ENCODE peak calls at places on chromosomes 7 and 10, in five cellular contexts. T is Peyer's patch; K is NAMALWA; B is stimulated activated CD4-positive, alpha-beta T cell treated with anti-CD3 and anti-CD28 coated beads, Interleukin-12 subunit alpha, Interleukin-12 subunit beta, amount 100 ng/mL, for 48 hours; Q is GDM1. A is an unnamed sample.

GRCh38 chr7:95509199-95509598 is 23.5 kb downstream of the ASB4 start:
- DNase-seq in T (no peak), K (no peak), B (no peak), Q (no peak), A (no peak)

GRCh38 chr10:31345886-31346285 is 26.9 kb downstream of the ZEB1 start:
- DNase-seq in T (no peak), K (no peak), B (no peak), Q (no peak), A (no peak)

GRCh38 chr7:29143698-29144203 is 2.6 kb downstream of the CPVL start:
- DNase-seq in T (no peak), K (no peak), B (no peak), Q (no peak), A (no peak)

GRCh38 chr7:44348300-44348699 is 22.9 kb upstream of the CAMK2B start:
- DNase-seq in T (no peak), K (peak; percentile 79), B (no peak), Q (no peak), A (peak; percentile 55)

GRCh38 chr7:139771001-139771956 is 6.5 kb downstream of the HIPK2 start:
- DNase-seq in T (no peak), K (no peak), B (no peak), Q (no peak), A (no peak)

GRCh38 chr7:156167417-156167807 is 355.1 kb upstream of the SHH start:
- DNase-seq in T (peak; percentile 38), K (no peak), B (no peak), Q (no peak), A (no peak)

GRCh38 chr10:50417906-50418697 is 166.8 kb upstream of the ASAH2 start:
- DNase-seq in T (peak; percentile 75), K (peak; percentile 77), B (peak; percentile 39), Q (peak; percentile 38), A (peak; percentile 74)

GRCh38 chr10:23021430-23021829 is 73.9 kb upstream of the MSRB2 start:
- DNase-seq in T (no peak), K (no peak), B (no peak), Q (no peak), A (no peak)

GRCh38 chr10:110142965-110143364 is 64.4 kb upstream of the MXI1 start:
- DNase-seq in T (no peak), K (no peak), B (no peak), Q (no peak), A (no peak)

GRCh38 chr7:106779877-106780276 is 85.2 kb upstream of the PIK3CG start:
- DNase-seq in T (peak; percentile 82), K (peak; percentile 52), B (no peak), Q (no peak), A (no peak)

GRCh38 chr7:154867068-154867467 is 135.9 kb downstream of the PAXIP1 start:
- DNase-seq in T (peak; percentile 19), K (no peak), B (no peak), Q (no peak), A (no peak)

GRCh38 chr7:151051108-151051507 is 2.8 kb downstream of the ASIC3 start:
- DNase-seq in T (peak; percentile 60), K (no peak), B (peak; percentile 28), Q (no peak), A (peak; percentile 59)

GRCh38 chr7:17054206-17054605 is 172.4 kb upstream of the AGR3 start:
- DNase-seq in T (no peak), K (no peak), B (no peak), Q (no peak), A (no peak)

GRCh38 chr10:116742367-116743265 is at the start of gene HSPA12A:
- DNase-seq in T (peak; percentile 78), K (no peak), B (peak; percentile 38), Q (no peak), A (no peak)

GRCh38 chr10:33277135-33277536 is 57.3 kb downstream of the NRP1 start:
- DNase-seq in T (peak; percentile 52), K (no peak), B (no peak), Q (no peak), A (no peak)

GRCh38 chr7:117132385-117133120 is 179.3 kb downstream of the ST7 start:
- DNase-seq in T (no peak), K (no peak), B (no peak), Q (no peak), A (no peak)

GRCh38 chr7:139526578-139527544 is 3.4 kb downstream of the CLEC2L start:
- DNase-seq in T (no peak), K (no peak), B (no peak), Q (no peak), A (no peak)

GRCh38 chr7:123230603-123231002 is 30.8 kb upstream of the SLC13A1 start:
- DNase-seq in T (no peak), K (no peak), B (no peak), Q (no peak), A (no peak)

GRCh38 chr7:158044156-158044823 is 543.3 kb downstream of the PTPRN2 start:
- DNase-seq in T (peak; percentile 4), K (no peak), B (no peak), Q (no peak), A (no peak)

GRCh38 chr10:7231420-7232414 is 179.1 kb downstream of the SFMBT2 start:
- DNase-seq in T (no peak), K (no peak), B (no peak), Q (no peak), A (no peak)

GRCh38 chr7:1889556-1890181 is 219.6 kb downstream of the ELFN1 start:
- DNase-seq in T (no peak), K (no peak), B (no peak), Q (no peak), A (no peak)

GRCh38 chr7:44985033-44985695 is 6.3 kb upstream of the MYO1G start:
- DNase-seq in T (no peak), K (peak; percentile 44), B (no peak), Q (no peak), A (no peak)

A was measured in Kasumi-1.